ENCODE peak calls at places on chromosomes 11 and 22, in ten cellular contexts. W is GM23338, O is HCT116, B is sigmoid colon, G is K562, P is upper lobe of left lung, V is esophagus muscularis mucosa, J is H1, U is spleen, K is transverse colon. D is an unnamed sample.

GRCh38 chr11:8092587-8093424 is 11.8 kb downstream of the TUB start:
- DNase-seq in W (peak; percentile 92), O (peak; percentile 56), B (peak; percentile 79), G (peak; percentile 73), P (no peak), V (no peak), J (no peak), U (peak; percentile 64), K (peak; percentile 63), D (no peak)

GRCh38 chr11:95886462-95886861 is 37.4 kb downstream of the MTMR2 start:
- DNase-seq in W (no peak), O (no peak), B (no peak), G (no peak), P (no peak), V (no peak), J (no peak), U (no peak), K (no peak), D (no peak)

GRCh38 chr22:20510811-20511577 is 3.6 kb downstream of the MED15 start:
- DNase-seq in W (no peak), O (no peak), B (no peak), G (no peak), P (no peak), V (no peak), J (no peak), U (no peak), K (no peak), D (no peak)

GRCh38 chr11:123608945-123609344 is 45.5 kb downstream of the SCN3B start:
- DNase-seq in W (no peak), O (no peak), B (no peak), G (no peak), P (no peak), V (no peak), J (no peak), U (no peak), K (no peak), D (no peak)

GRCh38 chr11:46745328-46745727 is 26.3 kb downstream of the F2 start:
- DNase-seq in W (no peak), O (no peak), B (no peak), G (no peak), P (no peak), V (no peak), J (no peak), U (no peak), K (no peak), D (no peak)

GRCh38 chr11:86575208-86575855 is 97.1 kb downstream of the ME3 start:
- DNase-seq in W (no peak), O (no peak), B (no peak), G (no peak), P (no peak), V (no peak), J (no peak), U (no peak), K (no peak), D (no peak)

GRCh38 chr22:49823289-49824045 is 4.2 kb downstream of the BRD1 start:
- DNase-seq in W (no peak), O (no peak), B (no peak), G (no peak), P (peak; percentile 62), V (no peak), J (no peak), U (no peak), K (no peak), D (no peak)

GRCh38 chr11:9580894-9581293 is 7.4 kb downstream of the WEE1 start:
- DNase-seq in W (no peak), O (no peak), B (no peak), G (no peak), P (no peak), V (no peak), J (no peak), U (no peak), K (no peak), D (no peak)

GRCh38 chr11:78139422-78140391 is at the start of gene ALG8:
- DNase-seq in W (peak; percentile 98), O (peak; percentile 85), B (peak; percentile 97), G (peak; percentile 98), P (peak; percentile 98), V (peak; percentile 97), J (peak; percentile 87), U (peak; percentile 99), K (peak; percentile 97), D (peak; percentile 93)

GRCh38 chr11:78138281-78138680 is 1.1 kb downstream of the ALG8 start:
- DNase-seq in W (no peak), O (no peak), B (no peak), G (no peak), P (no peak), V (no peak), J (no peak), U (no peak), K (no peak), D (no peak)

GRCh38 chr11:78140392-78141077 is 1.1 kb upstream of the ALG8 start:
- DNase-seq in W (no peak), O (no peak), B (no peak), G (peak; percentile 44), P (no peak), V (no peak), J (no peak), U (no peak), K (no peak), D (no peak)

GRCh38 chr11:78138694-78139421 is 568 bp downstream of the ALG8 start:
- DNase-seq in W (peak; percentile 61), O (peak; percentile 4), B (no peak), G (peak; percentile 73), P (no peak), V (no peak), J (no peak), U (no peak), K (peak; percentile 34), D (no peak)
- TF ChIP-seq CTCF in W (peak; percentile 26), O (peak; percentile 28), B (no peak), G (no peak), P (no peak), V (no peak), J (no peak), U (no peak), K (no peak), D (no peak)

GRCh38 chr11:64234840-64235379 is 526 bp downstream of the VEGFB start:
- DNase-seq in W (peak; percentile 70), O (no peak), B (no peak), G (peak; percentile 44), P (peak; percentile 92), V (no peak), J (no peak), U (peak; percentile 93), K (peak; percentile 77), D (no peak)

GRCh38 chr11:64232182-64233018 is 2.0 kb upstream of the VEGFB start:
- DNase-seq in W (no peak), O (no peak), B (no peak), G (peak; percentile 76), P (peak; percentile 50), V (no peak), J (no peak), U (peak; percentile 74), K (no peak), D (no peak)

GRCh38 chr11:64235427-64236161 is 1.2 kb downstream of the VEGFB start:
- DNase-seq in W (no peak), O (no peak), B (no peak), G (no peak), P (peak; percentile 65), V (no peak), J (no peak), U (peak; percentile 81), K (peak; percentile 11), D (no peak)

GRCh38 chr11:64231536-64231935 is 1.2 kb downstream of the DNAJC4 start:
- DNase-seq in W (no peak), O (no peak), B (no peak), G (peak; percentile 69), P (no peak), V (no peak), J (no peak), U (no peak), K (no peak), D (no peak)

DNA sequence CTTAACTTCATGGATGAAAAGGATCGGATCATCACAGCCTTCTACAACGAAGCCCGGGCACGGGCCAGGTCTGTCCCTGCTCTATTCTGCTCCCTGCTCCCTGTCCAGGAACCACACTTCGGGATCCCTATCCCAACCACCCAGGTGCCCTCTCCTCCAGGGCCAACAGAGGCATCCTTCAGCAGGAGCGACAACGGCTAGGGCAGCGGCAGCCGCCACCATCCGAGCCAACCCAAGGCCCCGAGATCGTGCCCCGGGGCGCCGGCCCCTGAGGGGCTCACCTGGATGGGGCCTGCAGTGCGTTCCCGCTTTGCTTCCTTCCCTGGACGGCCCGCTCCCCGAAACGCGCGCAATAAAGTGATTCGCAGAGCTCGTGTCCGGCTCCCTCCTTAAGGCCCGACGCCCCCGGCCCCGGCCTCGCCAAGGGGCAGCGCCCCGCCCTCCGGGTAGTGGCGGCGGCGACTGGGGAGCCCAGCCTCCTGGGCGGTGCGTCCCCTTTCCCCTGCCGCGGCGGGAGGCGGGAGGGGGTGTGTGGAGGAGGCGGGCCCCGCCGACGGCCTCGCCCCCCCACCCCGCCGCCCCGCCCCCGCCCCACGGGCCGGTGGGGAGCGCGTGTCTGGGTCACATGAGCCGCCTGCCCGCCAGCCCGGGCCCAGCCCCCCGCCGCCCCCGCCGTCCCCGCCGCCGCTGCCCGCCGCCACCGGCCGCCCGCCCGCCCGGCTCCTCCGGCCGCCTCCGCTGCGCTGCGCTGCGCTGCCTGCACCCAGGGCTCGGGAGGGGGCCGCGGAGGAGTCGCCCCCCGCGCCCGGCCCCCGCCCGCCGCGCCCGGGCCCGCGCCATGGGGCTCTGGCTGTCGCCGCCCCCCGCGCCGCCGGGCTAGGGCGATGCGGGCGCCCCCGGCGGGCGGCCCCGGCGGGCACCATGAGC is at the start of gene VEGFB:
- DNase-seq in W (peak; percentile 71), O (no peak), B (peak; percentile 91), G (peak; percentile 84), P (peak; percentile 95), V (peak; percentile 93), J (no peak), U (peak; percentile 94), K (peak; percentile 86), D (no peak)
- H3K27ac ChIP-seq in W (no peak within 1 kb of the TSS), O (peak within 1 kb of the TSS; percentile 87), B (peak within 1 kb of the TSS; percentile 93), G (peak within 1 kb of the TSS; percentile 62), P (peak within 1 kb of the TSS; percentile 80), V (peak within 1 kb of the TSS; percentile 91), J (no peak within 1 kb of the TSS), U (peak within 1 kb of the TSS; percentile 93), K (peak within 1 kb of the TSS; percentile 95), D (peak within 1 kb of the TSS; percentile 94)

GRCh38 chr11:64677441-64678023 is 45.5 kb downstream of the NRXN2 start:
- DNase-seq in W (no peak), O (no peak), B (no peak), G (no peak), P (no peak), V (no peak), J (no peak), U (no peak), K (no peak), D (no peak)

GRCh38 chr11:64676253-64676615 is 46.8 kb downstream of the NRXN2 start:
- DNase-seq in W (no peak), O (no peak), B (no peak), G (no peak), P (no peak), V (no peak), J (no peak), U (no peak), K (no peak), D (no peak)

GRCh38 chr11:64673279-64673678 is 49.7 kb downstream of the NRXN2 start:
- DNase-seq in W (no peak), O (no peak), B (no peak), G (no peak), P (no peak), V (no peak), J (no peak), U (no peak), K (no peak), D (no peak)

GRCh38 chr11:64674774-64675173 is 48.2 kb downstream of the NRXN2 start:
- DNase-seq in W (no peak), O (no peak), B (no peak), G (no peak), P (no peak), V (no peak), J (no peak), U (no peak), K (no peak), D (no peak)

GRCh38 chr11:64675417-64676252 is 47.4 kb downstream of the NRXN2 start:
- DNase-seq in W (no peak), O (no peak), B (peak; percentile 82), G (no peak), P (peak; percentile 55), V (no peak), J (no peak), U (no peak), K (no peak), D (no peak)
- TF ChIP-seq POLR2AphosphoS5 in W (no peak), O (no peak), B (no peak), G (no peak), P (no peak), V (no peak), J (no peak), U (no peak), K (no peak), D (peak; percentile 51)

GRCh38 chr11:103637250-103637649 is 399.2 kb upstream of the DDI1 start:
- DNase-seq in W (peak; percentile 5), O (no peak), B (no peak), G (no peak), P (no peak), V (no peak), J (no peak), U (no peak), K (no peak), D (no peak)
- TF ChIP-seq CTCF in W (no peak), O (no peak), B (no peak), G (no peak), P (no peak), V (no peak), J (no peak), U (no peak), K (no peak), D (no peak)

D was measured in vagina.